ENCODE peak calls at places on chromosomes 6 and 20, in five cellular contexts. One of them, this sample, is unnamed.

GRCh38 chr6:131532476-131533108 is 40.4 kb upstream of the ARG1 start:
- DNase-seq in H1: no peak
- DNase-seq in heart left ventricle: no peak
- DNase-seq in H9: no peak
- DNase-seq in IMR-90: peak; percentile 4
- DNase-seq in this sample: no peak

GRCh38 chr6:140180306-140180705 is 805.9 kb upstream of the CITED2 start:
- DNase-seq in H1: no peak
- DNase-seq in heart left ventricle: no peak
- DNase-seq in H9: no peak
- DNase-seq in IMR-90: no peak
- DNase-seq in this sample: no peak

GRCh38 chr6:170221753-170222400 is 69.0 kb downstream of the DLL1 start:
- DNase-seq in H1: no peak
- DNase-seq in heart left ventricle: no peak
- DNase-seq in H9: peak; percentile 31
- DNase-seq in IMR-90: no peak
- DNase-seq in this sample: no peak

GRCh38 chr6:155310596-155310995 is 3.7 kb downstream of the TFB1M start:
- DNase-seq in H1: no peak
- DNase-seq in heart left ventricle: no peak
- DNase-seq in H9: no peak
- DNase-seq in IMR-90: peak; percentile 61
- DNase-seq in this sample: no peak

GRCh38 chr6:21441386-21441785 is 152.2 kb upstream of the SOX4 start:
- DNase-seq in H1: no peak
- DNase-seq in heart left ventricle: no peak
- DNase-seq in H9: no peak
- DNase-seq in IMR-90: peak; percentile 7
- DNase-seq in this sample: no peak

GRCh38 chr6:85360794-85361642 is 88.9 kb upstream of the NT5E start:
- DNase-seq in H1: no peak
- DNase-seq in heart left ventricle: no peak
- DNase-seq in H9: no peak
- DNase-seq in IMR-90: peak; percentile 98
- DNase-seq in this sample: no peak

GRCh38 chr20:4956200-4956810 is 45.0 kb downstream of the SLC23A2 start:
- DNase-seq in H1: no peak
- DNase-seq in heart left ventricle: no peak
- DNase-seq in H9: no peak
- DNase-seq in IMR-90: peak; percentile 75
- DNase-seq in this sample: no peak

GRCh38 chr6:73667798-73668197 is 14.0 kb upstream of the SLC17A5 start:
- DNase-seq in H1: no peak
- DNase-seq in heart left ventricle: no peak
- DNase-seq in H9: no peak
- DNase-seq in IMR-90: no peak
- DNase-seq in this sample: no peak

GRCh38 chr6:154847318-154847717 is 114.1 kb downstream of the SCAF8 start:
- DNase-seq in H1: no peak
- DNase-seq in heart left ventricle: no peak
- DNase-seq in H9: no peak
- DNase-seq in IMR-90: no peak
- DNase-seq in this sample: no peak

GRCh38 chr6:139701695-139702094 is 327.2 kb upstream of the CITED2 start:
- DNase-seq in H1: no peak
- DNase-seq in heart left ventricle: no peak
- DNase-seq in H9: no peak
- DNase-seq in IMR-90: no peak
- DNase-seq in this sample: no peak

GRCh38 chr20:49676581-49677291 is 36.9 kb downstream of the B4GALT5 start:
- DNase-seq in H1: no peak
- DNase-seq in heart left ventricle: no peak
- DNase-seq in H9: no peak
- DNase-seq in IMR-90: peak; percentile 71
- DNase-seq in this sample: no peak

GRCh38 chr20:54140067-54140466 is 33.7 kb downstream of the CYP24A1 start:
- DNase-seq in H1: no peak
- DNase-seq in heart left ventricle: no peak
- DNase-seq in H9: no peak
- DNase-seq in IMR-90: no peak
- DNase-seq in this sample: no peak

GRCh38 chr6:20746024-20746423 is 211.8 kb downstream of the CDKAL1 start:
- DNase-seq in H1: no peak
- DNase-seq in heart left ventricle: no peak
- DNase-seq in H9: no peak
- DNase-seq in IMR-90: no peak
- DNase-seq in this sample: no peak

GRCh38 chr20:60921021-60921622 is 330.9 kb upstream of the CDH4 start:
- DNase-seq in H1: no peak
- DNase-seq in heart left ventricle: peak; percentile 39
- DNase-seq in H9: peak; percentile 51
- DNase-seq in IMR-90: peak; percentile 8
- DNase-seq in this sample: no peak

GRCh38 chr20:6818033-6818808 is 50.7 kb downstream of the BMP2 start:
- DNase-seq in H1: peak; percentile 21
- DNase-seq in heart left ventricle: no peak
- DNase-seq in H9: peak; percentile 45
- DNase-seq in IMR-90: no peak
- DNase-seq in this sample: no peak

GRCh38 chr6:89375427-89375868 is 22.9 kb upstream of the UBE2J1 start:
- DNase-seq in H1: peak; percentile 82
- DNase-seq in heart left ventricle: peak; percentile 63
- DNase-seq in H9: peak; percentile 97
- DNase-seq in IMR-90: no peak
- DNase-seq in this sample: peak; percentile 74

GRCh38 chr6:54285595-54285994 is 22.6 kb upstream of the TINAG start:
- DNase-seq in H1: no peak
- DNase-seq in heart left ventricle: no peak
- DNase-seq in H9: no peak
- DNase-seq in IMR-90: no peak
- DNase-seq in this sample: no peak

GRCh38 chr6:77403424-77403823 is 59.9 kb downstream of the HTR1B start:
- DNase-seq in H1: no peak
- DNase-seq in heart left ventricle: no peak
- DNase-seq in H9: no peak
- DNase-seq in IMR-90: peak; percentile 55
- DNase-seq in this sample: no peak

GRCh38 chr6:35068644-35069043 is 72.5 kb downstream of the TCP11 start:
- DNase-seq in H1: no peak
- DNase-seq in heart left ventricle: no peak
- DNase-seq in H9: no peak
- DNase-seq in IMR-90: no peak
- DNase-seq in this sample: no peak

GRCh38 chr6:123213921-123214320 is 217.9 kb downstream of the CLVS2 start:
- DNase-seq in H1: no peak
- DNase-seq in heart left ventricle: no peak
- DNase-seq in H9: no peak
- DNase-seq in IMR-90: no peak
- DNase-seq in this sample: no peak

GRCh38 chr6:156807028-156807427 is 29.9 kb downstream of the ARID1B start:
- DNase-seq in H1: no peak
- DNase-seq in heart left ventricle: no peak
- DNase-seq in H9: no peak
- DNase-seq in IMR-90: no peak
- DNase-seq in this sample: peak; percentile 27

GRCh38 chr20:34574426-34574825 is 15.9 kb downstream of the MAP1LC3A start:
- DNase-seq in H1: no peak
- DNase-seq in heart left ventricle: no peak
- DNase-seq in H9: no peak
- DNase-seq in IMR-90: no peak
- DNase-seq in this sample: no peak

GRCh38 chr20:38404016-38404415 is 31.1 kb downstream of the SNHG17 start:
- DNase-seq in H1: no peak
- DNase-seq in heart left ventricle: no peak
- DNase-seq in H9: no peak
- DNase-seq in IMR-90: no peak
- DNase-seq in this sample: no peak

GRCh38 chr6:108728826-108729225 is 119.4 kb upstream of the ARMC2 start:
- DNase-seq in H1: no peak
- DNase-seq in heart left ventricle: no peak
- DNase-seq in H9: no peak
- DNase-seq in IMR-90: no peak
- DNase-seq in this sample: no peak

GRCh38 chr6:105459884-105460283 is 57.0 kb upstream of the PREP start:
- DNase-seq in H1: no peak
- DNase-seq in heart left ventricle: no peak
- DNase-seq in H9: no peak
- DNase-seq in IMR-90: peak; percentile 35
- DNase-seq in this sample: no peak

GRCh38 chr6:95686858-95687257 is 109.5 kb downstream of the MANEA start:
- DNase-seq in H1: no peak
- DNase-seq in heart left ventricle: no peak
- DNase-seq in H9: no peak
- DNase-seq in IMR-90: no peak
- DNase-seq in this sample: no peak

GRCh38 chr6:22929228-22929627 is 359.9 kb downstream of the HDGFL1 start:
- DNase-seq in H1: no peak
- DNase-seq in heart left ventricle: no peak
- DNase-seq in H9: no peak
- DNase-seq in IMR-90: no peak
- DNase-seq in this sample: peak; percentile 29

GRCh38 chr6:5155901-5156300 is 70.8 kb downstream of the PPP1R3G start:
- DNase-seq in H1: no peak
- DNase-seq in heart left ventricle: no peak
- DNase-seq in H9: no peak
- DNase-seq in IMR-90: no peak
- DNase-seq in this sample: no peak

GRCh38 chr6:45630801-45631200 is 253.1 kb upstream of the SUPT3H start:
- DNase-seq in H1: no peak
- DNase-seq in heart left ventricle: no peak
- DNase-seq in H9: no peak
- DNase-seq in IMR-90: no peak
- DNase-seq in this sample: no peak

GRCh38 chr20:37777556-37777955 is 83.7 kb downstream of the CTNNBL1 start:
- DNase-seq in H1: no peak
- DNase-seq in heart left ventricle: no peak
- DNase-seq in H9: no peak
- DNase-seq in IMR-90: peak; percentile 38
- DNase-seq in this sample: no peak

GRCh38 chr6:165686966-165687365 is 23.9 kb upstream of the PDE10A start:
- DNase-seq in H1: no peak
- DNase-seq in heart left ventricle: no peak
- DNase-seq in H9: no peak
- DNase-seq in IMR-90: no peak
- DNase-seq in this sample: no peak

GRCh38 chr6:135514706-135515105 is 17.2 kb upstream of the AHI1 start:
- DNase-seq in H1: no peak
- DNase-seq in heart left ventricle: no peak
- DNase-seq in H9: no peak
- DNase-seq in IMR-90: no peak
- DNase-seq in this sample: no peak
- H3K4me1 ChIP-seq in H1: no peaks in the 10 kb centered on the region
- H3K4me1 ChIP-seq in heart left ventricle: no peaks in the 10 kb centered on the region
- H3K4me1 ChIP-seq in H9: no peaks in the 10 kb centered on the region
- H3K4me1 ChIP-seq in IMR-90: no peaks in the 10 kb centered on the region
- H3K4me1 ChIP-seq in this sample: peaks cover 3% of the 10 kb centered on the region

GRCh38 chr6:101085327-101085726 is 204.2 kb upstream of the ASCC3 start:
- DNase-seq in H1: no peak
- DNase-seq in heart left ventricle: no peak
- DNase-seq in H9: no peak
- DNase-seq in IMR-90: no peak
- DNase-seq in this sample: no peak

GRCh38 chr6:101083533-101084172 is 202.5 kb upstream of the ASCC3 start:
- DNase-seq in H1: no peak
- DNase-seq in heart left ventricle: no peak
- DNase-seq in H9: no peak
- DNase-seq in IMR-90: peak; percentile 79
- DNase-seq in this sample: no peak

GRCh38 chr6:101077344-101077743 is 196.2 kb upstream of the ASCC3 start:
- DNase-seq in H1: no peak
- DNase-seq in heart left ventricle: no peak
- DNase-seq in H9: no peak
- DNase-seq in IMR-90: no peak
- DNase-seq in this sample: no peak

GRCh38 chr6:101080597-101080996 is 199.5 kb upstream of the ASCC3 start:
- DNase-seq in H1: no peak
- DNase-seq in heart left ventricle: no peak
- DNase-seq in H9: no peak
- DNase-seq in IMR-90: peak; percentile 33
- DNase-seq in this sample: no peak

GRCh38 chr6:101079696-101080270 is 198.7 kb upstream of the ASCC3 start:
- DNase-seq in H1: no peak
- DNase-seq in heart left ventricle: no peak
- DNase-seq in H9: no peak
- DNase-seq in IMR-90: no peak
- DNase-seq in this sample: no peak
- H3K4me1 ChIP-seq in H1: no peaks in the 10 kb centered on the region
- H3K4me1 ChIP-seq in heart left ventricle: no peaks in the 10 kb centered on the region
- H3K4me1 ChIP-seq in H9: no peaks in the 10 kb centered on the region
- H3K4me1 ChIP-seq in IMR-90: no peaks in the 10 kb centered on the region
- H3K4me1 ChIP-seq in this sample: no peaks in the 10 kb centered on the region

DNA sequence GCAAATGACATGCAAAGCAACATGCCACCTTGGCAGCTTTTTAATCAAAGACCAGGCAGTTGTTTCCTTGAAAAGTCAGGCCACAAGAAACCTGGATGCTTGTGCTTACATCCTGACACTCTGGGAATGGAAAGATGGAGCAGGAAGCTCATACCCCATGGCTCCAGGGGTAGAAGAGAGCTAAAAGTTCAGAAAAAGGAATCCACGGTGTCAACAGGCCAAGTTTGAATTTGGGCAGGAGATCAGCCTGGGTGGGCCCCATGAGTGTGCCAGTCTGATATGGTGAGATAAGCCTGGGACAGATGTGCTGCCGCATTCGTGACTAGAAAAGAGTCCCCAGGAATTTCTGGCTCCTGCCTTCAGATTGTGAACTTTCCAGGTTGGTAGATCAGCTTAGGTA is at the start of gene TSPO2:
- DNase-seq in H1: no peak
- DNase-seq in heart left ventricle: no peak
- DNase-seq in H9: no peak
- DNase-seq in IMR-90: no peak
- DNase-seq in this sample: no peak
- H3K4me1 ChIP-seq in H1: peaks cover 3% of the 10 kb centered on the region
- H3K4me1 ChIP-seq in heart left ventricle: no peaks in the 10 kb centered on the region
- H3K4me1 ChIP-seq in H9: no peaks in the 10 kb centered on the region
- H3K4me1 ChIP-seq in IMR-90: no peaks in the 10 kb centered on the region
- H3K4me1 ChIP-seq in this sample: no peaks in the 10 kb centered on the region

GRCh38 chr6:52543262-52543661 is 33.6 kb downstream of the TRAM2 start:
- DNase-seq in H1: no peak
- DNase-seq in heart left ventricle: no peak
- DNase-seq in H9: no peak
- DNase-seq in IMR-90: peak; percentile 68
- DNase-seq in this sample: no peak

GRCh38 chr6:52543729-52544324 is 33.0 kb downstream of the TRAM2 start:
- DNase-seq in H1: peak; percentile 19
- DNase-seq in heart left ventricle: peak; percentile 34
- DNase-seq in H9: no peak
- DNase-seq in IMR-90: peak; percentile 55
- DNase-seq in this sample: no peak

GRCh38 chr6:52545844-52546119 is 31.1 kb downstream of the TRAM2 start:
- DNase-seq in H1: no peak
- DNase-seq in heart left ventricle: no peak
- DNase-seq in H9: no peak
- DNase-seq in IMR-90: no peak
- DNase-seq in this sample: no peak

GRCh38 chr6:52545050-52545843 is 31.6 kb downstream of the TRAM2 start:
- DNase-seq in H1: no peak
- DNase-seq in heart left ventricle: no peak
- DNase-seq in H9: no peak
- DNase-seq in IMR-90: peak; percentile 44
- DNase-seq in this sample: no peak

GRCh38 chr6:52544325-52545022 is 32.4 kb downstream of the TRAM2 start:
- DNase-seq in H1: no peak
- DNase-seq in heart left ventricle: no peak
- DNase-seq in H9: no peak
- DNase-seq in IMR-90: peak; percentile 47
- DNase-seq in this sample: no peak
- H3K4me1 ChIP-seq in H1: peaks cover 5% of the 10 kb centered on the region
- H3K4me1 ChIP-seq in heart left ventricle: peaks cover 46% of the 10 kb centered on the region
- H3K4me1 ChIP-seq in H9: peaks cover 12% of the 10 kb centered on the region
- H3K4me1 ChIP-seq in IMR-90: peaks cover 66% of the 10 kb centered on the region
- H3K4me1 ChIP-seq in this sample: peaks cover 32% of the 10 kb centered on the region

This sample was measured in BE2C.